ENCODE peak calls at places on chromosomes 7 and 10, in six cellular contexts. R is IMR-90, X is tibial nerve, Y is ovary, T is heart left ventricle, E is stomach. Z is an unnamed sample.

GRCh38 chr7:45017253-45017652 is 17.3 kb downstream of the CCM2 start:
- DNase-seq in R (no peak), T (no peak), Y (no peak), X (no peak), E (no peak), Z (no peak)

GRCh38 chr7:73769481-73770001 is 529 bp downstream of the CLDN3 start:
- DNase-seq in T (no peak), E (no peak), R (no peak), Y (no peak), X (no peak), Z (no peak)

GRCh38 chr10:122504551-122504950 is 43.2 kb downstream of the HTRA1 start:
- DNase-seq in R (peak; percentile 94), T (peak; percentile 90), X (peak; percentile 82), Y (peak; percentile 85), E (peak; percentile 78), Z (peak; percentile 88)

GRCh38 chr7:118104812-118105441 is 79.0 kb upstream of the LSM8 start:
- DNase-seq in Y (no peak), E (no peak), X (no peak), R (peak; percentile 40), T (no peak), Z (no peak)

GRCh38 chr7:117014673-117015133 is 61.4 kb downstream of the ST7 start:
- DNase-seq in Y (peak; percentile 54), T (peak; percentile 72), E (peak; percentile 56), R (peak; percentile 68), X (peak; percentile 26), Z (peak; percentile 68)

GRCh38 chr7:122984021-122984420 is 11.5 kb downstream of the TAS2R16 start:
- DNase-seq in R (no peak), X (no peak), T (no peak), E (no peak), Y (no peak), Z (no peak)

GRCh38 chr10:93579089-93579488 is 12.6 kb downstream of the FFAR4 start:
- DNase-seq in T (no peak), X (no peak), Y (no peak), R (peak; percentile 22), E (peak; percentile 38), Z (no peak)

GRCh38 chr10:132457328-132458070 is 60.5 kb downstream of the PWWP2B start:
- DNase-seq in T (no peak), X (no peak), Y (no peak), E (no peak), R (no peak), Z (peak; percentile 26)

GRCh38 chr7:347644-348479 is 57.9 kb downstream of the FOXL3 start:
- DNase-seq in X (no peak), R (no peak), T (no peak), E (no peak), Y (no peak), Z (no peak)

GRCh38 chr7:105164751-105165150 is 150.7 kb downstream of the KMT2E start:
- DNase-seq in T (no peak), E (no peak), R (no peak), X (no peak), Y (no peak), Z (no peak)

GRCh38 chr7:31023877-31024276 is 28.2 kb upstream of the ADCYAP1R1 start:
- DNase-seq in R (no peak), T (no peak), X (no peak), Y (no peak), E (no peak), Z (no peak)

GRCh38 chr7:150372271-150373048 is 3.8 kb downstream of the REPIN1 start:
- DNase-seq in Y (no peak), R (no peak), E (no peak), X (no peak), T (no peak), Z (no peak)

GRCh38 chr10:61832866-61833481 is 68.5 kb upstream of the ARID5B start:
- DNase-seq in R (peak; percentile 40), Y (no peak), X (no peak), T (no peak), E (no peak), Z (no peak)

GRCh38 chr10:61830846-61831273 is 70.6 kb upstream of the ARID5B start:
- DNase-seq in E (no peak), R (no peak), X (no peak), Y (no peak), T (no peak), Z (no peak)

GRCh38 chr10:61828034-61828433 is 73.5 kb upstream of the ARID5B start:
- DNase-seq in E (no peak), X (no peak), Y (no peak), R (no peak), T (no peak), Z (no peak)

GRCh38 chr10:61828788-61829187 is 72.7 kb upstream of the ARID5B start:
- DNase-seq in E (no peak), X (no peak), Y (no peak), T (no peak), R (no peak), Z (no peak)

DNA sequence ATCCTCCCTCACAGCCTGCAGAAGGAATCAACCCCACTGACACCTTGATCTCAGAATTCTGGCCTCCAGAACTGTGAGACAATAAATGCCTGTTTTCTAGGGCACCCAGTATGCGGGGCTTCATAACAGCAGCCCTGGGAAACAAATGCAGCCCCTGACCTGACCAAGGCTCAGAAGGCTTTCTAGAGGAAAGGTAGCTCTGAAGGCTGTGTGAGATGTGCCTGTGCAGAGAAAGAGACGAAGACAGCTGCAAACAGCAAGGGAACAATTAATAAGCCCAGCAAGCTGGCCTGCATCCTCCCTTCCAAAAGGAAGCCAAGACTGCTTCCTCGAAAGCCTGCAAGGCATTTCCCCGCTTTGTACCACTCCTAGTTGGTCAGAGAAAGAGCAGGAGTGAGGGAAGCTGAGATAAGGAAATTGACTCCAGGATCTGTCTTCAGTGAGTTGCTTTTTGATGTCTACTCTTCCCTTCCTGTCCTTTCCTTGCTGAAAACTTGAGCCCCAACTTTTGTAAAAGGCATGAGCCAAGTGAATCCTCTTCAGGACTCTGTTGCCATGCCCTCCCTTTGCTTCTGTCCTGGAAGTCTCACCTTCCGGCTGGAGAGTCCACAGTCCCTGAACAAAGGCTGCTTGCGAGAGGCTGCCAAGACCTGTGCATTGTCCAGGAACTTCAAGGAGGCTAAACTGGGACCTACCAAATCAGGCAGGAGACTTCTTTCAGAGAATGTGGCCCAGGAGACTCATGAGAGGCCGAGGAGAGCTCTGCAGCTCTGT is 71.2 kb upstream of the ARID5B start:
- DNase-seq in E (peak; percentile 34), T (peak; percentile 9), R (no peak), Y (no peak), X (no peak), Z (no peak)
- H3K4me1 ChIP-seq in E (peaks cover 1% of the 10 kb centered on the region), T (peaks cover 4% of the 10 kb centered on the region), R (peaks cover 4% of the 10 kb centered on the region), Y (peaks cover 8% of the 10 kb centered on the region), X (no peaks in the 10 kb centered on the region), Z (no peaks in the 10 kb centered on the region)

GRCh38 chr7:13991791-13992620 is 2.5 kb upstream of the ETV1 start:
- DNase-seq in E (no peak), T (no peak), Y (no peak), X (no peak), R (no peak), Z (no peak)

GRCh38 chr7:13990319-13990983 is 985 bp upstream of the ETV1 start:
- DNase-seq in R (peak; percentile 37), T (peak; percentile 45), X (no peak), E (peak; percentile 37), Y (peak; percentile 36), Z (peak; percentile 30)

GRCh38 chr7:13989944-13990295 is 454 bp upstream of the ETV1 start:
- DNase-seq in R (no peak), T (no peak), E (no peak), X (no peak), Y (no peak), Z (no peak)

GRCh38 chr7:13992621-13992982 is 3.1 kb upstream of the ETV1 start:
- DNase-seq in E (no peak), X (no peak), T (no peak), Y (no peak), R (no peak), Z (no peak)

DNA sequence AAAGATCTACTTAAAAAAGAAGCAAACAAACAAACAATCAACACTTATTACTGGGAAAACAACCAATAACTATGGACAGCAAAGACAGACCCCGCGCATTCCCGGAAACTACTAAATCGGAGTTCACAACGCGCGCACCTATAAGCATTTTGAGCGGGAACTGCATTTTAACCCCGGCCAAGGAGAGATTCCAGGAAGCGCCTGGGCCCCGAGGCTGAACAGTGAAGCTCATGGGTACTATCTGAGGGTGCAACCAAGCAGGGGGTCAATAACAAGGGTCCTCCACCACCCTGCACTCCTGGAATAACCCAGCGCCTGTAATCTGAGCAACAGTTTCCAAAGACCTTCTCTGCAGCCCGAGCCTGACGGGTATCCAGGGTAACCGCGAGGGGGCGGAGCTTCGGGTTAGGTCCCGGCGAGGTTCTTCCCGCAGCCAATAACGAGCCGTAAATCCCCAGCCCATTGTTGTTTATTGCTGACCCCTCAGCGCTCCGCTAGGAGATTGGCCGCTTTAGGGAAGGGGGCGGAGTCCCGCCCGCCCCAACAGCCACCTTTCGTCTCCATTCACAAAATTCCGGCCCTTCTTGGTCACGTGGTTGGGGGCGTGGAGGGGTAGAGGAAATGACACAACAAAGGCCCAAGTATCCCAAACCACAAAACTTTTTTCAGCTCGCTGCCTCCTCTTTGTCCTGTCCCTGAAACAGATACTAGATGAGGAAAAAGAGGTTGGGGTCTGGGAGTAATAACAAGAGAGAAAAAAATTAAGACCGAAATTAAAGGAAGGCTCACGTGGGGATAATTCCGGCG is 1.7 kb upstream of the ETV1 start:
- DNase-seq in T (peak; percentile 98), X (peak; percentile 98), E (peak; percentile 91), R (peak; percentile 98), Y (peak; percentile 94), Z (peak; percentile 97)
- TF ChIP-seq POLR2A in T (no peak), X (peak; percentile 77), E (no peak), R (peak; percentile 71), Y (no peak), Z (peak; percentile 67)

DNA sequence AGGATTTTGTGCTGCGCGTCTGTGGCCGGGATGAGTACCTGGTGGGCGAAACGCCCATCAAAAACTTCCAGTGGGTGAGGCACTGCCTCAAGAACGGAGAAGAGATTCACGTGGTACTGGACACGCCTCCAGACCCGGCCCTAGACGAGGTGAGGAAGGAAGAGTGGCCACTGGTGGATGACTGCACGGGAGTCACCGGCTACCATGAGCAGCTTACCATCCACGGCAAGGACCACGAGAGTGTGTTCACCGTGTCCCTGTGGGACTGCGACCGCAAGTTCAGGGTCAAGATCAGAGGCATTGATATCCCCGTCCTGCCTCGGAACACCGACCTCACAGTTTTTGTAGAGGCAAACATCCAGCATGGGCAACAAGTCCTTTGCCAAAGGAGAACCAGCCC is 3.3 kb downstream of the PIK3CG start:
- DNase-seq in T (no peak), X (no peak), Y (no peak), R (no peak), E (no peak), Z (no peak)
- H3K4me1 ChIP-seq in T (peaks cover 9% of the 10 kb centered on the region), X (peaks cover 13% of the 10 kb centered on the region), Y (no peaks in the 10 kb centered on the region), R (no peaks in the 10 kb centered on the region), E (no peaks in the 10 kb centered on the region), Z (no peaks in the 10 kb centered on the region)

DNA sequence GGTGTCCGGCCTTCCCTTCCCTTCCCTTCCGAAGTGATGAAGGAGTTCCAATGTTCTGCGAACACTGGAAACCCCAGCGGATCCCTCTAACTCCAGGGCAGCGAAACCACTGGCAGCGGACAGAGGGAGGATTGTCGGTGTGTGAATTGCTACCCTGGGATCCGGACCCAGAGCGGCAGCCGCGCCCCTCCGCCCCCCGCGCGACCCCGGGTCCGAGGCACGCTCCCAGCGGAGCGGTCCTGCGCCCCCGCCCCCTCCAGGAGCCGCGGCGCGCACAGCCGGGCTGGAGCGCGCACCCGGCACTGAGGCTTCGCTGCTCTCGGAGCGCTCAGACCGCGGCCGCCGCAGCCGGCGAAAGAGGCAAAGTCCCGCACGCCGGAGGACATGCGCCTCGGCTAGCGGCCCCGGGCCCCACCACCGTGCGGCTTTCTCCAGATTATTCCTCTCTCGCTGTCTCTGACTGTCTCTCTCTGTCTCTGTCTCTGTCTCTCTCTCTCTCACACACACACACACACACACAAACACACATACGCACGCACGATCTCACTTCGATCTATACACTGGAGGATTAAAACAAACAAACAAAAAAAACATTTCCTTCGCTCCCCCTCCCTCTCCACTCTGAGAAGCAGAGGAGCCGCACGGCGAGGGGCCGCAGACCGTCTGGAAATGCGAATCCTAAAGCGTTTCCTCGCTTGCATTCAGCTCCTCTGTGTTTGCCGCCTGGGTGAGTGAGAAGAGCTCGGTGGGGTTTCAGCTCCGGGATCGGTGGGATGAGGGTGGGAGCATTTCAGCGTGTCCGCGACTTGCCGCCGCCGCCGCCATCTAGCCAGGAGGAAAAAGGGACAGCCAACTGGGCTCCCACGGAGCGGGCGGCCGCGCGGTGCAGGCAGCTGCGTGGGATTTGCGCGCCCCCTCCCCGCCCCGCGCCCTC is at the start of gene PTPRZ1:
- DNase-seq in R (peak; percentile 2), X (no peak), Y (peak; percentile 15), E (peak; percentile 51), T (peak; percentile 6), Z (peak; percentile 55)
- TF ChIP-seq POLR2A in R (no peak), X (no peak), Y (no peak), E (no peak), T (no peak), Z (no peak)